ENCODE peak calls at places on chromosomes 2 and 18, in ten cellular contexts. L is uterus; N is CD8-positive, alpha-beta T cell; K is left ventricle myocardium inferior; I is CD4-positive, alpha-beta T cell; Y is SJSA1; X is cardiac muscle cell; O is H7; W is hepatocyte; D is psoas muscle. E is an unnamed sample. For H3K27me3, the result is how much of the 10 kb centered on the place peaks cover.

GRCh38 chr2:10659898-10660568 is 29.7 kb downstream of the NOL10 start:
- DNase-seq in X (peak), D (peak), W (peak), O (peak), I (no peak), N (no peak), L (peak), Y (peak), K (peak), E (peak)

GRCh38 chr2:85649201-85650190 is 18.5 kb downstream of the SFTPB start:
- DNase-seq in I (no peak), O (no peak), L (no peak), K (no peak), W (no peak), N (no peak), X (peak), D (no peak), Y (no peak), E (no peak)

GRCh38 chr18:34299828-34300227 is 75.1 kb upstream of the NOL4 start:
- DNase-seq in I (no peak), Y (no peak), W (no peak), O (no peak), N (no peak), X (no peak), K (no peak), D (no peak), L (no peak), E (no peak)

GRCh38 chr2:118202707-118203303 is 114.5 kb downstream of the INSIG2 start:
- DNase-seq in I (peak), L (no peak), W (peak), D (peak), Y (peak), X (peak), O (peak), N (peak), K (no peak), E (peak)

GRCh38 chr2:69933839-69934613 is 19.1 kb downstream of the MXD1 start:
- DNase-seq in N (no peak), X (peak), L (no peak), D (no peak), O (no peak), Y (peak), I (no peak), K (no peak), W (peak), E (peak)

GRCh38 chr18:57447154-57447621 is 12.0 kb downstream of the ONECUT2 start:
- DNase-seq in K (no peak), Y (no peak), L (no peak), I (no peak), N (no peak), W (peak), O (peak), D (no peak), X (peak), E (peak)

GRCh38 chr18:56294484-56295183 is 343.8 kb downstream of the TXNL1 start:
- DNase-seq in I (no peak), Y (no peak), N (no peak), O (no peak), L (no peak), K (no peak), X (no peak), W (no peak), D (no peak), E (no peak)

GRCh38 chr2:64454316-64455030 is 511 bp downstream of the LGALSL start:
- DNase-seq in L (peak), N (peak), X (peak), Y (peak), K (peak), W (peak), O (peak), D (peak), I (peak), E (peak)

GRCh38 chr2:21486445-21486844 is 362.7 kb downstream of the TDRD15 start:
- DNase-seq in L (no peak), X (no peak), O (no peak), N (no peak), W (no peak), Y (no peak), D (no peak), K (no peak), I (no peak), E (no peak)

GRCh38 chr2:172085460-172086159 is at the start of gene DLX1:
- DNase-seq in W (no peak), O (peak), X (no peak), K (no peak), D (no peak), L (no peak), Y (no peak), N (no peak), I (no peak), E (peak)

GRCh38 chr2:189379287-189379630 is 62.0 kb upstream of the WDR75 start:
- DNase-seq in I (no peak), N (no peak), K (no peak), W (peak), L (no peak), O (peak), X (peak), Y (no peak), D (no peak), E (peak)

GRCh38 chr18:27845897-27846296 is 331.0 kb downstream of the CDH2 start:
- DNase-seq in Y (no peak), W (no peak), I (no peak), X (peak), D (no peak), L (no peak), O (no peak), K (no peak), N (no peak), E (no peak)

GRCh38 chr2:105391058-105391627 is 7.7 kb downstream of the FHL2 start:
- DNase-seq in K (no peak), O (no peak), Y (no peak), W (no peak), L (no peak), N (no peak), D (no peak), X (no peak), I (no peak), E (peak)

GRCh38 chr18:65523461-65523860 is 227.4 kb upstream of the CDH7 start:
- DNase-seq in L (no peak), K (no peak), X (no peak), I (no peak), Y (no peak), N (no peak), W (no peak), D (no peak), O (no peak), E (no peak)

GRCh38 chr2:85741211-85741610 is 12.6 kb upstream of the ATOH8 start:
- DNase-seq in O (no peak), D (peak), N (no peak), Y (no peak), I (no peak), W (no peak), K (peak), L (no peak), X (no peak), E (no peak)

GRCh38 chr2:172281648-172282576 is 145.5 kb upstream of the ITGA6 start:
- DNase-seq in D (no peak), I (no peak), O (no peak), X (peak), K (no peak), W (no peak), N (no peak), L (no peak), Y (peak), E (no peak)

GRCh38 chr2:196939381-196939780 is 12.9 kb upstream of the PGAP1 start:
- DNase-seq in D (no peak), W (no peak), X (peak), L (no peak), N (no peak), I (no peak), K (no peak), Y (no peak), O (no peak), E (no peak)

GRCh38 chr2:230795856-230796255 is 68.9 kb upstream of the ITM2C start:
- DNase-seq in N (no peak), Y (no peak), L (peak), O (no peak), D (no peak), K (no peak), X (peak), W (no peak), I (no peak), E (no peak)

GRCh38 chr2:20203521-20204225 is 21.3 kb downstream of the SDC1 start:
- DNase-seq in D (no peak), O (no peak), Y (no peak), I (no peak), K (no peak), N (no peak), X (no peak), L (no peak), W (no peak), E (no peak)

GRCh38 chr2:128568106-128568505 is 249.4 kb upstream of the HS6ST1 start:
- DNase-seq in Y (peak), X (no peak), O (peak), W (no peak), N (no peak), K (no peak), L (no peak), D (no peak), I (no peak), E (no peak)

GRCh38 chr2:195779491-195779890 is 122.5 kb downstream of the SLC39A10 start:
- DNase-seq in X (peak), N (no peak), O (no peak), Y (no peak), K (no peak), L (no peak), D (no peak), I (no peak), W (no peak), E (no peak)

GRCh38 chr2:20231632-20232031 is 6.7 kb upstream of the SDC1 start:
- DNase-seq in K (no peak), X (no peak), W (peak), Y (peak), L (no peak), D (no peak), N (no peak), I (no peak), O (peak), E (no peak)

GRCh38 chr2:238847432-238847801 is 468 bp upstream of the TWIST2 start:
- DNase-seq in N (no peak), W (no peak), O (no peak), L (no peak), D (peak), X (no peak), Y (no peak), I (no peak), K (no peak), E (no peak)

GRCh38 chr2:238848566-238848940 is 668 bp downstream of the TWIST2 start:
- DNase-seq in W (no peak), Y (no peak), O (no peak), X (no peak), D (no peak), L (no peak), K (no peak), I (no peak), N (no peak), E (no peak)

GRCh38 chr2:238850096-238850495 is 2.2 kb downstream of the TWIST2 start:
- DNase-seq in N (no peak), O (no peak), D (no peak), L (no peak), Y (no peak), W (no peak), K (no peak), I (no peak), X (peak), E (no peak)

GRCh38 chr2:238847841-238848565 is at the start of gene TWIST2:
- DNase-seq in L (peak), X (peak), N (no peak), D (peak), I (no peak), K (peak), Y (peak), W (peak), O (peak), E (no peak)

DNA sequence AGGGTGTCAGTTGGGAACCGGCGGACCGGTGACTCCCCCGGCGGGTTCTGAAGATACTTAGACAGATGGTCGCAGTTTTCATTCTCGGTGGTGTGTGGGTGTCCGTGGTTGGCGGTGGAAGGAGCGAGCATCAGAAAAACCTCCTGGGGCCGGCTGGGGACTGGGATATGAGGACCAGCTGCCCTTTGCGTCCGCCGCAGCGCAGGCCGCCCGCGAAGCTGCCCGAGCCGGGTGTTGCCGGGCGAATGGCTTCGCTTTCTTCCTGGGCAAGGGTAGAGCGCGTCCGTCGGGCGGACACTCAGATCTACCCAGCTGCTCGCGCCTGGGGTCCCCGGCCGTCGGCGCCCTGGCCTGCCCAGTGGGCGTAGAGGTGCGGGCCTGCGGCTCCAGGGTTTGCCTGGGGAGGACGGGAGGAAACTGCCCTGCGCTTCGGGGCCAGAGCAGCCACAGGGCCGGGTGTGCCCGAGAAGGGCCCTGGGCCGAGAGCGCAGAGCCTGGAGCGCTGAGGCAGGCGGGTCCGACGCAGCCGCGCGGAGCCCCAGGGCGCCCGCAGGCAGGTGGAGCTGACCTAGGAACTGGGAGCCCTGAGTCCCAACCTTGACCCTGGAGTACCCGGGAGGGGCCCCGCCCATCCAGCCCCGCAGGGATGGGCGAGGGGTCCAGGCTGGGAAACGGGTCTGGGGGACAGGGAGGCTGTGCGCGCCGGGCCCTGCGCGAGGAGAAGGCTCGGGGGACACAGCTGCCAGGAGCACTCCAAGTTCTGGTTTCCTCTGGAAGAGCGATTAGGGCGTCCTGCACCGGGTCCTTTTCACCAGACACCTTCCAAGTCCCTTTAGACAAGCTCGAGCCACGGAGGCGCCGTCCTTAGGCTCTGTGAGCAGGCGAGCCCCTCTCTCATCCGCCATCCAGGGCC is 1.3 kb downstream of the TWIST2 start:
- DNase-seq in L (no peak), N (no peak), K (no peak), W (no peak), X (peak), D (no peak), I (no peak), Y (no peak), O (peak), E (no peak)
- H3K27me3 ChIP-seq in L (under half), N (under half), K (half or more), W (half or more), X (under half), D (half or more), I (half or more), Y (under half), O (half or more), E (under half)

GRCh38 chr18:79796016-79796415 is 1.7 kb upstream of the KCNG2 start:
- DNase-seq in I (no peak), O (no peak), Y (no peak), N (no peak), D (no peak), K (no peak), W (no peak), X (peak), L (no peak), E (no peak)
- H3K27me3 ChIP-seq in I (half or more), O (under half), Y (under half), N (under half), D (half or more), K (half or more), W (under half), X (half or more), L (under half), E (under half)

DNA sequence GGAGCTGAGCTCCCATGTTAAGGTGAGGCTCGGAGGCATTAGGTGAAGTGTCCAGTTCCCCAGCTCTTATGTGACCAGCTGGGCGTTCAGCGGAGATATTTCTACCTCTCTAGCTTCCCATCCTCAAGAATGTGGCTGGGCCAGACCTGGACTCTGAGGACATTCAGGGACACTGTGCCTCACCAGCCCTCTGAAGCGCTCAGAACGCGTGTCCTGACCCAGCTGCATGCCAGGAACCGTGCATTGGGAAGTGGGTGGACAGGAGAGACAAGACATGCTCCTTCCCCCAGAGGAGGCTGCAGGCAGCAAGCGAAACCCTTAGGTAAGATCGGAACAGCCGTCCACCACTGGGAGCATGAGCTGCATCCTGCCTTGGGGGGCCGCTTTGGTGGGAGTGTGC is 38.0 kb upstream of the GPAT2 start:
- DNase-seq in N (no peak), L (no peak), O (no peak), Y (no peak), X (no peak), D (no peak), K (peak), I (no peak), W (no peak), E (no peak)
- H3K27me3 ChIP-seq in N (under half), L (under half), O (under half), Y (under half), X (under half), D (under half), K (under half), I (under half), W (under half), E (under half)

GRCh38 chr2:232485757-232486557 is 1.7 kb downstream of the ECEL1 start:
- DNase-seq in N (no peak), X (no peak), Y (no peak), I (no peak), L (no peak), O (peak), D (peak), W (no peak), K (peak), E (no peak)

GRCh38 chr2:232483296-232483922 is 4.2 kb downstream of the ECEL1 start:
- DNase-seq in X (no peak), Y (no peak), N (no peak), W (no peak), D (peak), L (no peak), O (peak), I (no peak), K (peak), E (no peak)

GRCh38 chr2:232483923-232484627 is 3.6 kb downstream of the ECEL1 start:
- DNase-seq in X (no peak), N (no peak), Y (no peak), D (peak), L (no peak), O (no peak), I (no peak), W (no peak), K (peak), E (no peak)

GRCh38 chr2:232485333-232485756 is 2.3 kb downstream of the ECEL1 start:
- DNase-seq in L (no peak), D (no peak), X (no peak), I (no peak), K (no peak), Y (no peak), W (no peak), O (no peak), N (no peak), E (no peak)

DNA sequence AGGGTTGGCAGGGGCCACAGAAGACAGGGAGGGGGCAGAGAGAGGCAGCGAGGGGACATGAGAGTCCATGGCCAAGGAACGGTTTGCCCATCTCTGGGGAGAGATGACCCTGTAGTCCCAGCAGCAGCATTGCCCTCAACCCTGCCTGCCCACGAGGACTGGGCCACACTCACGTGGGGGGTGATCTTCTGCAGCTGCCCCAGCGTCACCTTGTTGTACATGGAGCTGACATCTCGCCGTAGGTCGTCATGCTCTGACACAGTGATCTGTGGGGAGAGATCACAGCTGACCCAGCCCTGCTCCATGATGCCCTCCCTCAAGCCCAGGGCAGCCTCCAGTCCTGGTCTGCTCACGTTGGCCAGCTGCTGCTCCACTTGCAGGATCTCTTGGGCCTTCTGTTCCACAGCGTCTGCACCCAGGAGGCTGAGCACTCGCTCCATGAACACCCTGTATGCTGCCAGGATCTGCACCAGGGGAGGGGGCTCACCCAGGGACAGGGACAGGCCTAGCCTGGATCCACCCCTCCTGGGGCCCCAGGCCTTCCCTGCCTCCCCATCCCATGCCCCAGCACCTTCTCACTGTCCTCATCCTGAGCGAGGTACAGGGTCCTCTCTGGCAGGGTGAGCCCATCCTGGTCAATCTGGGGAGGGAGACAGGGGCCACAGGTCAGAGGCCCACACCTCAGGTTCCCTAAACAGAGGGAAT is 2.9 kb downstream of the ECEL1 start:
- DNase-seq in W (no peak), X (no peak), O (no peak), N (no peak), I (no peak), L (no peak), K (peak), D (peak), Y (no peak), E (no peak)
- H3K27me3 ChIP-seq in W (half or more), X (half or more), O (under half), N (under half), I (under half), L (under half), K (half or more), D (half or more), Y (half or more), E (under half)

DNA sequence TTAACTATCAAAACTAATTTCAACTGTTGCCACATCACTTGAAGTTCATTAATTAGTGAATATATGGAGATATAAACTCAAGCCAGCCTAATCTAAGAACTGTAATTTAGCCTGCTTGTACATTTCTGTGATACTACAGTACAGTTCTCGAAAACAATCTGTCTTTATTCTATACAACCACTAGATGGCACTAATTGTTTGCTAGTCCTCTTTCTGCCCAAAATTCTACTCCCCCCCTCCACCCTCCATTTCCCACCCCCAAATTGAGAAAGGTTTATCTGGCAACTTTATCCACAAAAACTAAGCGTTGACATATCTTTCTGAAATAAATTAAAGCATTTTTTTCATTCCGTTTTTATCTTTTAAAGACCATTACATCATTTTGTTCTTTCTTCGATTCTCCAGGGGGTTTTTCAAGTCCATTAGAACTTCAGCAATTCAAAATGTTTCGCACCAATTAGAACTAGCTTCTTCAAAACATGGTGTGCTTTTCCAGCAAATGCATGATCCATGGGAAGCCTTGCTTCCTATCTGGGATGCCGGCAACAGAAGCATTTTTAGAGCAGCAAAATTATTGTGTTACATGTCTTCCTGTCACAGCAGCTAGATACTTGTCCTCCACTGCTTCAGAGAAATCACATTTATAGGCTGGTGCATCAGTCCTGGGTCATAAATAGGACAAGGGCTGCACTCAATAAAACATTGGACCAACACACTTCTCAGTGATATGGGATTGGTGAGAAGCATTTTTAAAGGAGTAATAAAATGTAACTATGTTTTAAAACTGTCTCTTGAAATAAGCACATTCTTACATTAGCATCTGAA is 241.3 kb downstream of the PAX3 start:
- DNase-seq in X (peak), N (no peak), I (no peak), D (no peak), K (no peak), Y (no peak), L (no peak), O (peak), W (no peak), E (no peak)
- H3K27me3 ChIP-seq in X (under half), N (under half), I (under half), D (under half), K (half or more), Y (under half), L (under half), O (half or more), W (half or more), E (under half)

GRCh38 chr2:44804406-44805235 is 136.9 kb upstream of the SIX3 start:
- DNase-seq in K (no peak), O (peak), D (no peak), W (no peak), I (no peak), N (no peak), X (no peak), L (no peak), Y (no peak), E (no peak)
- H3K27me3 ChIP-seq in K (half or more), O (under half), D (half or more), W (half or more), I (half or more), N (under half), X (half or more), L (under half), Y (under half), E (under half)

E was measured in Caco-2.